ENCODE peak calls at places on chromosomes 5 and 9, in seven cellular contexts. L is pancreas, W is hepatocyte, U is fibroblast of mammary gland, N is HFF-Myc, S is psoas muscle, D is heart left ventricle. C is an unnamed sample.

GRCh38 chr5:22787807-22788206 is 65.3 kb downstream of the CDH12 start:
- DNase-seq in L (no peak), W (no peak), U (no peak), N (no peak), S (no peak), D (no peak), C (no peak)

GRCh38 chr9:98515506-98516204 is 193.1 kb downstream of the GABBR2 start:
- DNase-seq in L (no peak), W (no peak), U (no peak), N (no peak), S (no peak), D (no peak), C (no peak)

GRCh38 chr9:89879276-89879675 is 274.5 kb downstream of the GADD45G start:
- DNase-seq in L (no peak), W (no peak), U (no peak), N (no peak), S (no peak), D (no peak), C (no peak)

GRCh38 chr9:127783111-127783621 is 2.7 kb upstream of the CDK9 start:
- DNase-seq in L (peak), W (no peak), U (no peak), N (no peak), S (peak), D (no peak), C (no peak)

GRCh38 chr5:88885043-88885442 is 2.1 kb upstream of the MEF2C start:
- DNase-seq in L (no peak), W (no peak), U (no peak), N (no peak), S (no peak), D (no peak), C (no peak)

GRCh38 chr9:120904999-120905793 is 21.4 kb downstream of the TRAF1 start:
- DNase-seq in L (no peak), W (no peak), U (no peak), N (no peak), S (no peak), D (no peak), C (no peak)

GRCh38 chr5:17056056-17056690 is 120.1 kb upstream of the MYO10 start:
- DNase-seq in L (no peak), W (no peak), U (peak), N (no peak), S (no peak), D (no peak), C (no peak)

GRCh38 chr5:135242496-135243193 is 156.4 kb downstream of the MACROH2A1 start:
- DNase-seq in L (no peak), W (no peak), U (peak), N (no peak), S (peak), D (peak), C (no peak)

GRCh38 chr9:33101104-33101951 is 24.9 kb upstream of the SMU1 start:
- DNase-seq in L (no peak), W (no peak), U (peak), N (no peak), S (peak), D (no peak), C (peak)

GRCh38 chr5:98483301-98483700 is 290.2 kb upstream of the RGMB start:
- DNase-seq in L (no peak), W (no peak), U (peak), N (peak), S (no peak), D (no peak), C (peak)

GRCh38 chr5:88394531-88395185 is 126.0 kb upstream of the TMEM161B start:
- DNase-seq in L (no peak), W (no peak), U (no peak), N (no peak), S (no peak), D (no peak), C (no peak)

GRCh38 chr5:93294184-93294583 is 286.8 kb downstream of the NR2F1-AS1 start:
- DNase-seq in L (no peak), W (no peak), U (peak), N (no peak), S (no peak), D (no peak), C (no peak)

GRCh38 chr5:76953551-76954382 is 922 bp downstream of the CRHBP start:
- DNase-seq in L (peak), W (peak), U (no peak), N (no peak), S (no peak), D (no peak), C (no peak)

GRCh38 chr5:5466227-5466626 is 43.8 kb downstream of the ICE1 start:
- DNase-seq in L (no peak), W (no peak), U (no peak), N (no peak), S (no peak), D (no peak), C (no peak)
- TF ChIP-seq CTCF in L (no peak), W (peak), U (no peak), N (no peak), S (no peak), D (no peak), C (no peak)

DNA sequence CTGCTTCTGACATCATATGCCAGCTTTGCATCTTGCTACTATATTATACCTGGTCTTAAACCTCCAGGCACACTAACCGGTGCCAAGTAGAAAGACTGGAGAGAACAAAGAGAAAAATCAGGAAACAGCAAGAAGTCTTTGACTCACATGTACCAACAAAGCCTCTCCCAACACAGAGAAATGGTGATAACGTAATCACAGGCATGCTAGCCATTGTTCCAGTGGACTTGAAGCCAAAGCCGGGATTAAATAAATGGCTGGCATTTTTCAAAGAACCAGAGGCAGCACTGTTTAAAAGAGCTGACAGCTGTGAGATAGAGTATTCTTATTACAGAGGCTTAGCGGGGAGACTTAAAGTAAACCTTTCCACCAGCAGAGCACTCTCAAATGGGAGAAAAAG is 148.4 kb upstream of the NFIL3 start:
- DNase-seq in L (no peak), W (peak), U (no peak), N (no peak), S (no peak), D (no peak), C (no peak)
- H3K4me3 ChIP-seq in L (no peak), W (no peak), U (no peak), N (no peak), S (no peak), D (no peak), C (no peak)

DNA sequence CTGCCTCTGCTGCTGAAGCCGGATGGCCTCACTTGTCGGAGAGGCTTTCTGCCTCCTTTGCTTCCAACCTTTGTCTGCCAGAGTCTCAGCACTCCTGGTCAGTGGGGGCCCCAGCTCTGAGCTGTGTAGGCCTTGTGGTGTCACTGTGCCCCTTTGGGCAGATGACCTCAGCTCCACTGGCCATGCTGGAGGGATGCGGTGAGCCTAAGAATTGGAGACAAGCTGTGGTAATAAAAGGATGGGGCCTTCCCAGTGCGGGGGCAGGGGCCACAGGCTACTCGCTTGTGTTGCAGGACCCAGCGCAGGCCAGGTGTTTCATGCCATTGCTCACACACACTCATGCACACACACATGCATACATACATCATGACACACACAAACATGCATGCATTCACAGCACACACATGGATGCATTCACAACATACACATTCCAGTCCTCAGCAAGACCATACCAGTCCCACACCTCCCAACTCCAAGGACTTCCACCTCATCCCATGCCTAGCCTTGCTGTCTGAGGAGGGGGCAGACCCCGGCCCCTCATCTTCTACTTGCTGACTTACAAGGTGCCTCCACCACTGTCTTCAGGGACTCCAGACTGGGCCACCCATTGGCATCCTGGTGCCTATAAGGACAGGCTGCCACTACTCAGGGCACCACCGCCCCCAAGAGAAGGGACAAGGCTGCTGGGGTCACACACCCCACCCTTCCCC is 237.7 kb downstream of the SYK start:
- DNase-seq in L (no peak), W (peak), U (no peak), N (no peak), S (no peak), D (no peak), C (no peak)
- TF ChIP-seq CTCF in L (no peak), W (no peak), U (no peak), N (no peak), S (no peak), D (no peak), C (no peak)

GRCh38 chr9:125537442-125538091 is 169.4 kb downstream of the MAPKAP1 start:
- DNase-seq in L (no peak), W (no peak), U (no peak), N (no peak), S (no peak), D (no peak), C (no peak)

GRCh38 chr9:125536184-125537152 is 170.5 kb downstream of the MAPKAP1 start:
- DNase-seq in L (no peak), W (no peak), U (no peak), N (no peak), S (no peak), D (no peak), C (no peak)

GRCh38 chr9:125534934-125535701 is 171.9 kb downstream of the MAPKAP1 start:
- DNase-seq in L (no peak), W (no peak), U (no peak), N (no peak), S (no peak), D (no peak), C (no peak)

GRCh38 chr9:125540497-125540896 is 166.5 kb downstream of the MAPKAP1 start:
- DNase-seq in L (no peak), W (no peak), U (no peak), N (no peak), S (no peak), D (no peak), C (no peak)

DNA sequence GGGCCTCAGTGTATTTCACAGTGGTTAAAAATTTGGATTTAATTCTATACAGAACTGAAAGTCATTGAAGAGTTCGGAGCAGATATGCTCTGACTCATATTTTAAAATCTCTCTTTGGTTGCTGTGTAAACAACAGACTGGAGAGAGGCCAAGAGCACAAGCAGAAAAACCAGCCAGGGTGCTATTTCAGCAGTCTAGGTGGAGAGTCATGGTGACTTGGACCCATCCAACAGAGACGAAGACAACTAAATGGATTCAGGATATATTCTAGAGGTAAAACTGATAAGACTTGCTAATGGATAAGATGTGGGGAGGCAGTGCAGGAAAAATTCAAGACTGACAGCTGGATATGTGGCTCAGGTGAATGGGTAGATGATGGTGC is 168.9 kb downstream of the MAPKAP1 start:
- DNase-seq in L (no peak), W (peak), U (peak), N (no peak), S (no peak), D (no peak), C (peak)
- H3K4me3 ChIP-seq in L (peak), W (no peak), U (no peak), N (no peak), S (no peak), D (no peak), C (no peak)

DNA sequence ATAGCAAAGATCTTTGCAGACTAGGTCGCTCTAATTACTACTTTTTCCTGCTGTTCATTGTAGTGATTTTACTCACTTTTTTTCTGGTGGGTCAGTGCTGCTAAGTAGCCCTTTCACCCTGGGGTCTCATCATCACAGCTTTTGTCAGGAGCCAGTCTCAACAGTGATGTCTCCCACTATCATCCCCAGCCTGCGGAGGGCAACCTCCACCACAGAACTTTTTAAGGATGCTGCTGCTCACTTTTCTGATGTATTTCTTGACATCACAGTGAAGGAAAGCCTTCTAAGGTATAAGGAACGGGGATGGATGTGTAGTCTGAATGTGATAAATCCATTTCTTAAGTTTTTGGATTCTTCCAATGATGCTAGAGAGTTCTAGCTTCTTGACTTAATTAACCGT is 242.5 kb upstream of the RIOK2 start:
- DNase-seq in L (no peak), W (no peak), U (peak), N (no peak), S (no peak), D (no peak), C (no peak)
- TF ChIP-seq CTCF in L (no peak), W (no peak), U (peak), N (peak), S (peak), D (no peak), C (peak)

DNA sequence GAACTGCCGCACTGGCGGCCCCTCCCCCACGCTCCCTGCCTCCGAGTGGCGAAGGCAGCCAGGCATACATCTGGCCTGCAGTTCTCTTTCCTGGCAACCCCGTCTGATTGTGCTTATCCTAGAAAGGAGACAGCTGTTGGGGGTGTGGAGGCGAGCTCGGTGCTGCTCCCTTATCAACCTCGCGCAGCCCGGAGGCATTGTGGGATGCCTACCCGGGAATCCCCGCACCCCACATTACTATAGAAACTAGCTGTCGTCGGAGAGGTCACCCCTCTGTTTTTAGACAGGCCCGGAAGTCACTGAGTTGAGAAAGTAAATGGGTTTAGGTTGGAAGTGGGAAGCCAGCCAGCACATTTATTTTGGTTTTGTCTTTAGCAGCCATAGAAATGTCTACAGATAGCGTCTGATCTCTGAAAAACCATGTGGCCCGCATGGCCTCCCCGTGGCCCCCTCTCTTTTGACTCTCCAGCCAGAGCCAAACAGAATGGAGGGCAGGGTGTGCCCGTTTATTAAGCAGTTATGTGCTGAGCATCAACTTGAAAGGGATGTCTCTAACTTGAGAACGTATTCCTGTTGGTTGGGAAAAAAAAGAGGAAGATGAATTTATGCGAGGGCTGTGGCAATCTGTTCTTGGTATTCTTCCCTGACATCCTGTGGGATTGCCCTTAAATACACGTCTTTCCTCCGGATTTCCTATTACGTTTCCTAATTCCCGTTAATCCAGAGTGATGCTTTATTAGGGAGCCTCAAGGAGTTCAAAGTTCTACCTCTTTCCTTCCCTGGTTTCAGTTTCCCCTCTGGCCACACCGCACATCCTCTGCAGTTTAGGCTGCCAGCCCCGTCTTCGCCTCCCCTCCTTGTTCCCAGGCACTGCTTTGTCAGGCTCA is 3.9 kb downstream of the STC2 start:
- DNase-seq in L (peak), W (peak), U (peak), N (peak), S (peak), D (peak), C (no peak)
- H3K4me3 ChIP-seq in L (peak), W (no peak), U (peak), N (peak), S (peak), D (peak), C (peak)

C was measured in AG04449.